ENCODE peak calls at places on chromosomes 6 and 20, in nine cellular contexts. T is GM23248, A is neural progenitor cell, V is mesendoderm, P is fibroblast of lung, L is endothelial cell of umbilical vein, Y is IMR-90, F is A549, X is HCT116. E is an unnamed sample. For H3K4me1, the result is how much of the 10 kb centered on the place peaks cover.

GRCh38 chr20:62401331-62401779 is 5.7 kb downstream of the CABLES2 start:
- DNase-seq in T (no peak), A (peak), V (peak), P (no peak), L (no peak), Y (no peak), F (peak), X (no peak), E (no peak)

GRCh38 chr6:124812067-124812466 is 150.2 kb upstream of the RNF217 start:
- DNase-seq in T (no peak), A (no peak), V (no peak), P (no peak), L (no peak), Y (no peak), F (no peak), X (no peak), E (peak)

GRCh38 chr6:10610289-10610688 is 84.1 kb downstream of the C6orf52 start:
- DNase-seq in T (peak), A (no peak), V (no peak), P (peak), L (no peak), Y (peak), F (no peak), X (no peak), E (no peak)

GRCh38 chr6:80508885-80509630 is 402.6 kb downstream of the BCKDHB start:
- DNase-seq in T (no peak), A (no peak), V (no peak), P (no peak), L (no peak), Y (peak), F (no peak), X (no peak), E (no peak)

GRCh38 chr6:12112540-12113189 is 100.6 kb downstream of the HIVEP1 start:
- DNase-seq in T (no peak), A (no peak), V (peak), P (peak), L (no peak), Y (no peak), F (no peak), X (no peak), E (no peak)

GRCh38 chr6:14476793-14477531 is 359.4 kb downstream of the CD83 start:
- DNase-seq in T (peak), A (no peak), V (no peak), P (peak), L (no peak), Y (peak), F (peak), X (no peak), E (peak)

GRCh38 chr6:160510199-160510598 is 153.9 kb downstream of the LPA start:
- DNase-seq in T (peak), A (no peak), V (no peak), P (peak), L (no peak), Y (peak), F (peak), X (no peak), E (no peak)

GRCh38 chr20:3084986-3085360 is 449 bp upstream of the AVP start:
- DNase-seq in T (no peak), A (no peak), V (no peak), P (no peak), L (no peak), Y (no peak), F (no peak), X (no peak), E (no peak)

GRCh38 chr6:30972816-30973215 is 10.7 kb upstream of the MUC21 start:
- DNase-seq in T (no peak), A (no peak), V (no peak), P (no peak), L (no peak), Y (no peak), F (no peak), X (no peak), E (no peak)

GRCh38 chr6:131909408-131910218 is 41.6 kb downstream of the CCN2 start:
- DNase-seq in T (peak), A (peak), V (peak), P (peak), L (peak), Y (peak), F (peak), X (peak), E (peak)

GRCh38 chr6:134826889-134827737 is 122.8 kb downstream of the ALDH8A1 start:
- DNase-seq in T (peak), A (no peak), V (no peak), P (peak), L (no peak), Y (peak), F (no peak), X (no peak), E (no peak)

GRCh38 chr6:42021847-42022754 is 28.2 kb upstream of the TAF8 start:
- DNase-seq in T (no peak), A (no peak), V (no peak), P (no peak), L (no peak), Y (no peak), F (no peak), X (no peak), E (no peak)

GRCh38 chr6:51585264-51585663 is 502.1 kb downstream of the PKHD1 start:
- DNase-seq in T (no peak), A (no peak), V (no peak), P (no peak), L (no peak), Y (no peak), F (no peak), X (no peak), E (no peak)

GRCh38 chr20:39342463-39342862 is 380.3 kb downstream of the DHX35 start:
- DNase-seq in T (no peak), A (no peak), V (no peak), P (no peak), L (no peak), Y (no peak), F (no peak), X (no peak), E (no peak)

GRCh38 chr20:9442858-9443257 is 71.5 kb upstream of the LAMP5 start:
- DNase-seq in T (peak), A (no peak), V (peak), P (peak), L (no peak), Y (peak), F (peak), X (no peak), E (peak)

GRCh38 chr20:38106461-38106860 is 58.6 kb downstream of the TGM2 start:
- DNase-seq in T (no peak), A (no peak), V (no peak), P (no peak), L (no peak), Y (no peak), F (no peak), X (no peak), E (no peak)

GRCh38 chr6:31548423-31548873 is 1.0 kb downstream of the NFKBIL1 start:
- DNase-seq in T (no peak), A (no peak), V (no peak), P (no peak), L (no peak), Y (no peak), F (no peak), X (no peak), E (no peak)

GRCh38 chr20:46242390-46242789 is 65.9 kb downstream of the CDH22 start:
- DNase-seq in T (no peak), A (no peak), V (no peak), P (no peak), L (no peak), Y (no peak), F (no peak), X (no peak), E (no peak)

GRCh38 chr6:30200551-30201281 is 12.5 kb downstream of the TRIM26 start:
- DNase-seq in T (no peak), A (no peak), V (no peak), P (no peak), L (no peak), Y (no peak), F (no peak), X (no peak), E (no peak)

GRCh38 chr6:15770347-15771143 is 107.7 kb upstream of the DTNBP1 start:
- DNase-seq in T (peak), A (no peak), V (peak), P (peak), L (no peak), Y (peak), F (no peak), X (no peak), E (peak)

GRCh38 chr6:163147988-163148387 is 266.5 kb upstream of the QKI start:
- DNase-seq in T (no peak), A (no peak), V (no peak), P (no peak), L (no peak), Y (no peak), F (no peak), X (no peak), E (no peak)

GRCh38 chr6:127191716-127192115 is 73.2 kb downstream of the RSPO3 start:
- DNase-seq in T (peak), A (no peak), V (no peak), P (peak), L (peak), Y (peak), F (no peak), X (no peak), E (no peak)

GRCh38 chr6:28161410-28162079 is 19.9 kb downstream of the ZKSCAN8 start:
- DNase-seq in T (peak), A (peak), V (peak), P (peak), L (peak), Y (peak), F (peak), X (no peak), E (peak)

GRCh38 chr20:62935204-62935967 is 2.6 kb upstream of the GID8 start:
- DNase-seq in T (no peak), A (no peak), V (no peak), P (no peak), L (no peak), Y (no peak), F (no peak), X (no peak), E (no peak)

GRCh38 chr6:15090145-15090579 is 155.7 kb upstream of the JARID2 start:
- DNase-seq in T (peak), A (peak), V (no peak), P (no peak), L (no peak), Y (no peak), F (no peak), X (no peak), E (peak)

GRCh38 chr6:139262519-139263300 is 29.1 kb downstream of the TXLNB start:
- DNase-seq in T (peak), A (no peak), V (no peak), P (peak), L (no peak), Y (peak), F (no peak), X (no peak), E (no peak)

GRCh38 chr20:15596220-15596875 is 976.9 kb downstream of the KIF16B start:
- DNase-seq in T (no peak), A (no peak), V (no peak), P (no peak), L (no peak), Y (no peak), F (no peak), X (no peak), E (no peak)

GRCh38 chr20:46406986-46407670 is 713 bp upstream of the ELMO2 start:
- DNase-seq in T (peak), A (peak), V (no peak), P (peak), L (no peak), Y (peak), F (no peak), X (peak), E (peak)

DNA sequence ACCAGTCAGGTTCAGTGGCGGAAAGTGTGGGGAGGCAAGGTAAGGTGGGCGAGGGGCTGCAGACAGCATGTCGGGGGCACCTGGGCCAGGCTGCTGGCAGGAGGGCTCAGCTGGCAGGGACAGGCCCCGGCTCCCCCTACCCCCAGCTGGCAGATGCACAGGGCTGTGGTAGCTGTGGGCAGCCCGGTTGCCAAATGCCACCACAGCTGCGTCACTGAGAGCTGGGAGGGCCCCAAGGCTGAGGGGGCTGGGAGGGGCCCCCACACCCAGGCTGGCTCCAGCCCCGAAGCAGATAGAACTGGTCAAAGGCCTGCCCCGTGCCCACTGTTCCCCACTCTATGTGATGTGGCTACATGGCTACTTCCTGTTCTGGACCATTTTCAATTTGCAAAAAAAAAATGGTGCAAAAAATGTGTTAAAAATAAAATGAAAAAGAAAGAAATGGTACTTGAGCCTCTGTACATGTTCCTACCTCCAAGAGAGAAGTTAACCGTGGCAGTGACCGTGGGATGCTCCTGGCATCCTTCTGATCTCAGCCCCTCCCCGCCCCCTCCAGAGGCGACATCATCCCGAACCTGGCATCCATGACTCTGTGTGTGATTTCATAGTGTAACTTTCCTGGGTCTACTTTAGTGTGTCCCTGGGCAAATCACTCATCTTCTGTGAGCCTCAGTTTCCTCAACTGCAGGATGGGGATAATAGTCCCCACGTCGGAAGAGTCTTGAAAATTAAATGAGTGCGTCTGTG is 64.4 kb downstream of the UBE2V1 start:
- DNase-seq in T (peak), A (no peak), V (no peak), P (peak), L (no peak), Y (peak), F (no peak), X (no peak), E (no peak)
- H3K4me2 ChIP-seq in T (peak), A (no peak), V (no peak), P (no peak), L (no peak), Y (no peak), F (no peak), X (no peak), E (no peak)

DNA sequence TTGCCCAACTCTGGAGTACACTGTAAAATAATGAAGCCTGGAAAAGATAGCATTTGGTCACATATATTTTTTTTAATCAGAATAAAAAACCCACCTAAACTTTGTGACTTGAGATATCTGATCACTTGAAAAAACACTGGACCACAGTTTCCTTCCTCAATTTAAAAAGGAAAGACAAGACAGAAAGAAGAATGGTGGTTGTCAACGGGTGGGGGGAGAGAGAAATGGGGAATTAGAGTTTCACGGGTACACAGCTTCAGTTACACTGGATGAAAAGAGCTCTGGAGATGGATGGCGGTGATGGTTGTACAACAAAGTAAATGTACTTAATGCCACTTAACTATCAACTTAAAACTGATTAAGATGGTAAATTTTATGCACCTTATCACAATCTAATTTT is 14.7 kb upstream of the DST start:
- DNase-seq in T (no peak), A (no peak), V (no peak), P (no peak), L (no peak), Y (no peak), F (no peak), X (no peak), E (no peak)
- H3K4me1 ChIP-seq in T (under half), A (under half), V (under half), P (under half), L (under half), Y (under half), F (half or more), X (under half), E (under half)

GRCh38 chr20:584375-585301 is 25.5 kb downstream of the TCF15 start:
- DNase-seq in T (peak), A (no peak), V (peak), P (no peak), L (no peak), Y (no peak), F (peak), X (peak), E (no peak)

GRCh38 chr20:591941-592340 is 18.2 kb downstream of the TCF15 start:
- DNase-seq in T (no peak), A (no peak), V (no peak), P (no peak), L (no peak), Y (no peak), F (no peak), X (no peak), E (no peak)

GRCh38 chr20:588476-588875 is 21.6 kb downstream of the TCF15 start:
- DNase-seq in T (no peak), A (no peak), V (no peak), P (no peak), L (no peak), Y (no peak), F (no peak), X (no peak), E (no peak)

GRCh38 chr20:592506-592905 is 17.6 kb downstream of the TCF15 start:
- DNase-seq in T (no peak), A (no peak), V (no peak), P (no peak), L (no peak), Y (no peak), F (no peak), X (no peak), E (no peak)

DNA sequence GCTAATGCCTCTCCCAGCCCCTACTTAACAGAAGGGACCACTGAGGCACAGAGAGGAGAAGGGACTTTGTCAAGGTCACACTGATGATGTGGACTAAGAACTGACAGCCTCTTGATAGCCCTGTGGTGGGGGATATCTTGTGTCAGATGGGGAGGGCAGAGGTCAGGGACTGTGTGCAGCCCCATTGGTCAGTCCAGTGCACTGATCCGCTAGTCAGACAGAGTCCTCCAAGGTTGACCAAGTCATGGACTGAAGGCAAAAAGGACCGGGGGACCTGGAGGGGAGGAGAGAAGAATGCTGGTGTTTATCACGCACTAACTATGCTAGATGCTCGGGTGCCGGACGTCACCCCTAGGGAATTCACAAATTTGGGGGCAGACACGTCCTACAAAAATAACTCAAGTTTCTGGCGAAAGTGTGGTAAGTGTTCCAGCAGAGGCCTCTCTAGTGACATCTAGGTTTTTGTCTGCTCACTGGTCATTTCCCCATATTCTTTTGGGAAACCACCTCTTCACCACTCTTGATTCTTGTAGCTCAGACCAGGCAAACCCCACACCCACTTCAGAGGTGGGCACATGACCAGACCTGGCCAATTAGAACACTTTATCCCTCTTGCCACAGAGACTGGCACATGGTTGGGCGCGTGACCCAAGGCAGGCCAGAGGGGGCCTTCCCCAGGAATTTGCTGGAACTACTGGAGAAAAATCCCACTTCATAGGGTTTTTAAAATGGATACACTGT is 21.0 kb downstream of the TCF15 start:
- DNase-seq in T (no peak), A (no peak), V (peak), P (no peak), L (no peak), Y (no peak), F (peak), X (peak), E (no peak)
- H3K4me2 ChIP-seq in T (no peak), A (no peak), V (no peak), P (no peak), L (no peak), Y (no peak), F (no peak), X (no peak), E (no peak)

GRCh38 chr6:35729722-35730121 is 7.1 kb upstream of the ARMC12 start:
- DNase-seq in T (no peak), A (no peak), V (no peak), P (no peak), L (no peak), Y (no peak), F (no peak), X (no peak), E (no peak)
- H3K4me1 ChIP-seq in T (under half), A (half or more), V (under half), P (under half), L (under half), Y (under half), F (half or more), X (half or more), E (half or more)

DNA sequence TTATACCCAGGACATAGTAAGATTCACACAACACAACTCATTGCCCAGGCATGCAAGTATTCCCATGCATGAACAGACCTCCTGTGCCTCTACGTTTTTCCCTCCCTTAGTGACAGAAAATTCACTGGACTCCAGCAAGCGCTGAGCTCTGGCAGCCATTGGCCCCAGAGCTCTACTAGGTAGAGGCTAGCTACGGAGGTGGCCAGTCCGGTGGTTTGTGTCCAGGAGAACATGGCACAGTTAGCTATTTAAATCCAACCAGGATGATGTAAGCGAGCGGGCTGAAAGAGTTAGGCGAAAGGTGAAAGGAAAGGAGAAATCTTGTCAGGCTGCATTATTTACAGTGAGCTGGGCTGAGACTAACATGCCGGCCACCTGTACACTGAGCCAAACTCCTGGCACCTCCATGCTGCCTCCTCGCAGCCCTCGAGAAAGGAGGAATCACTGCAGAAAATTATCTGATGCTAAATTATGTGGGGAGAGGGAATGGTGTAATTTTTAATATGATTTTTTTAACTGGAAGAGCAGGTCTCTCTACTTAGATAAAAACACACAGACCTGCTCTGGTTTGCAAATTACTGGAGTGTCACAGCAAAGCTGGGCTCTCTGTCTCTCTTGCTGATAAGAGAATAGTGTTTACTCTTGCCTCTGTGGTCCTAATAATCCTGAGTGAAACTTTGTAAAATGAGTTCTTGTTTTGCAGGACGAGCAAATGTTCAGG is 50.1 kb upstream of the ARMC2 start:
- DNase-seq in T (no peak), A (no peak), V (no peak), P (no peak), L (no peak), Y (peak), F (no peak), X (no peak), E (no peak)
- H3K4me2 ChIP-seq in T (no peak), A (no peak), V (no peak), P (no peak), L (no peak), Y (peak), F (no peak), X (no peak), E (peak)

DNA sequence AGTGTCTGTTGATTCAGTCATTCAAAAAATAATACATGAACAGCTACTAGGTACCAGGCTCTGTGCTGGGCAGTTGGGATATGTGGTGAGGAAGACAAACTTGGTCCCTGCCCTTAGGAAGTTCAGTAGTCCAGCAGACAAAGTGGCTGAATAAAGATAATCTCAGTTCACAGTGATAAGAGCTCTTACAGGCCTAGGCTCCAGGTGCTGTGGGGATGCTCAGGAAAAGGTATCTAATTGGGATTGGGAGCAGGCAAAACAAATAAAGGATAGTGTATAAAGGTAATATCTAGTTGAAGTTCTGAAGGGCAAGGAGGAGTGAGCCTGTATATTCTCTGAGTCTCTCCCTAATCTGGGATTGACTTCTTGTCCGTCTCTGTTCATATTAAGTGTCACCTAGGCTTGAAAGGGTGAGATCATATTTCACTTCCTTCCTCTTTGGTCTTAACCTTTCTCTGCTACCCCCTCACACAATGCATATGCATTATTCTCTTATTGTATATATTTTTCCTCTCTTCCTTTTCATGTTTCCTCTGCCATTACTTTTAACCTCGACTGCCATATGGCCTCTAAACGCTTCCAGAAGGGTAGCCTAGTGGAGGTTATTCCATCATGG is 13.5 kb downstream of the PTPN1 start:
- DNase-seq in T (no peak), A (no peak), V (no peak), P (no peak), L (peak), Y (no peak), F (no peak), X (no peak), E (no peak)
- H3K4me1 ChIP-seq in T (under half), A (under half), V (under half), P (under half), L (under half), Y (under half), F (under half), X (half or more), E (under half)

E was measured in hepatocyte.